ENCODE peak calls at places on chromosomes 3 and 15, in eight cellular contexts. R, Q, H, X, P, J, U and D are unnamed samples.

GRCh38 chr3:37471425-37471824 is 297.0 kb upstream of the LRRFIP2 start:
- DNase-seq in X (no peak), P (no peak), J (no peak), R (no peak), Q (no peak), U (no peak), H (no peak), D (no peak)

GRCh38 chr3:54917862-54918261 is 10.0 kb downstream of the LRTM1 start:
- DNase-seq in H (no peak), J (no peak), R (no peak), Q (no peak), X (no peak), U (no peak), P (no peak), D (no peak)

GRCh38 chr3:169389211-169389924 is 274.1 kb downstream of the MECOM start:
- DNase-seq in Q (no peak), P (no peak), J (no peak), H (no peak), R (no peak), X (no peak), U (no peak), D (no peak)

GRCh38 chr3:346186-346585 is 149.6 kb downstream of the CHL1 start:
- DNase-seq in Q (no peak), R (no peak), X (no peak), J (no peak), P (no peak), U (no peak), H (no peak), D (no peak)

GRCh38 chr3:45604066-45604465 is 9.5 kb downstream of the LIMD1 start:
- DNase-seq in X (no peak), R (no peak), P (no peak), Q (no peak), J (no peak), H (no peak), U (no peak), D (no peak)

GRCh38 chr3:51966016-51966415 is 1.2 kb downstream of the PCBP4 start:
- DNase-seq in J (no peak), X (no peak), U (no peak), H (peak; percentile 65), Q (no peak), P (no peak), R (peak; percentile 72), D (no peak)

GRCh38 chr15:89912674-89913396 is at the start of gene ARPIN:
- DNase-seq in Q (no peak), R (peak; percentile 36), U (no peak), J (peak; percentile 54), X (no peak), P (peak; percentile 5), H (peak; percentile 21), D (peak; percentile 43)

GRCh38 chr3:5226783-5227182 is 39.3 kb downstream of the EDEM1 start:
- DNase-seq in Q (no peak), U (no peak), X (no peak), P (no peak), H (no peak), R (no peak), J (no peak), D (no peak)

GRCh38 chr15:48625126-48625525 is 20.4 kb downstream of the FBN1 start:
- DNase-seq in P (no peak), Q (no peak), X (no peak), J (no peak), H (no peak), R (no peak), U (no peak), D (no peak)

GRCh38 chr3:142914286-142914811 is 25.5 kb upstream of the PCOLCE2 start:
- DNase-seq in H (no peak), U (no peak), R (no peak), J (no peak), Q (no peak), X (no peak), P (no peak), D (no peak)

GRCh38 chr3:94249491-94250079 is 186.7 kb downstream of the NSUN3 start:
- DNase-seq in H (peak; percentile 36), R (peak; percentile 35), U (peak; percentile 71), X (peak; percentile 23), J (peak; percentile 31), Q (peak; percentile 57), P (no peak), D (peak; percentile 28)

GRCh38 chr3:104596054-104596453 is 770.7 kb upstream of the ALCAM start:
- DNase-seq in R (no peak), J (no peak), H (no peak), P (no peak), Q (no peak), X (no peak), U (no peak), D (no peak)

GRCh38 chr15:101570238-101570637 is 80.7 kb upstream of the PCSK6 start:
- DNase-seq in R (no peak), J (no peak), X (no peak), Q (no peak), P (no peak), H (no peak), U (no peak), D (no peak)

GRCh38 chr15:76114561-76114960 is 54.8 kb downstream of the TMEM266 start:
- DNase-seq in R (no peak), U (no peak), J (no peak), X (no peak), P (no peak), Q (no peak), H (no peak), D (no peak)

GRCh38 chr3:128338536-128339400 is 127.9 kb downstream of the DNAJB8 start:
- DNase-seq in U (no peak), J (no peak), P (no peak), Q (no peak), H (no peak), X (no peak), R (no peak), D (no peak)

GRCh38 chr3:119562307-119562961 is 3.0 kb upstream of the CD80 start:
- DNase-seq in X (peak; percentile 29), P (no peak), Q (no peak), R (no peak), U (peak; percentile 85), J (no peak), H (no peak), D (no peak)

GRCh38 chr3:43053291-43053690 is 52.6 kb downstream of the POMGNT2 start:
- DNase-seq in Q (no peak), J (no peak), H (no peak), X (no peak), U (no peak), P (no peak), R (no peak), D (no peak)

GRCh38 chr3:181896605-181897004 is 184.9 kb downstream of the SOX2 start:
- DNase-seq in Q (no peak), R (no peak), U (no peak), H (no peak), X (no peak), J (no peak), P (peak; percentile 31), D (no peak)

GRCh38 chr15:81270781-81271491 is 53.0 kb downstream of the STARD5 start:
- DNase-seq in J (no peak), H (no peak), R (no peak), U (no peak), Q (no peak), P (no peak), X (no peak), D (no peak)

GRCh38 chr3:157127268-157127667 is 32.7 kb downstream of the CCNL1 start:
- DNase-seq in J (no peak), P (no peak), X (no peak), R (no peak), Q (no peak), H (no peak), U (no peak), D (no peak)

GRCh38 chr15:40192942-40193341 is 32.1 kb downstream of the BUB1B start:
- DNase-seq in U (no peak), H (no peak), P (no peak), J (no peak), Q (no peak), R (no peak), X (no peak), D (no peak)

GRCh38 chr3:172038823-172039222 is 555 bp upstream of the FNDC3B start:
- DNase-seq in J (peak; percentile 55), H (no peak), R (no peak), Q (no peak), U (no peak), P (no peak), X (no peak), D (no peak)

GRCh38 chr3:51982838-51983577 is at the start of gene ACY1:
- DNase-seq in U (peak; percentile 90), X (peak; percentile 57), J (peak; percentile 88), H (peak; percentile 81), R (peak; percentile 74), Q (no peak), P (peak; percentile 46), D (peak; percentile 71)